ENCODE peak calls at places on chromosomes 13 and 19, in eight cellular contexts. L is PC-9; G is RWPE1; C is RCC 7860; O is BJ; Y is H9; K is GOT3; Z is activated CD8-positive, alpha-beta memory T cell treated with anti-CD3 and anti-CD28 coated beads for 1 hour. X is an unnamed sample.

GRCh38 chr19:33740811-33741396 is 55.8 kb upstream of the KCTD15 start:
- DNase-seq in Z (no peak), K (no peak), G (peak), Y (peak), O (no peak), C (no peak), L (peak), X (peak)

GRCh38 chr19:56109216-56109615 is 11.9 kb downstream of the ZNF787 start:
- DNase-seq in G (no peak), O (no peak), Z (no peak), Y (no peak), K (no peak), C (no peak), L (no peak), X (no peak)

GRCh38 chr13:77533875-77534788 is 1.4 kb upstream of the SCEL start:
- DNase-seq in Y (no peak), K (no peak), C (peak), Z (no peak), O (no peak), L (no peak), G (no peak), X (no peak)

GRCh38 chr13:77048592-77048991 is 21.6 kb upstream of the FBXL3 start:
- DNase-seq in G (no peak), Y (peak), K (no peak), C (no peak), L (no peak), Z (no peak), O (no peak), X (no peak)

GRCh38 chr19:55091955-55092354 is 16.3 kb downstream of the EPS8L1 start:
- DNase-seq in G (no peak), O (no peak), Z (no peak), K (no peak), Y (peak), C (no peak), L (no peak), X (no peak)

GRCh38 chr13:100363874-100364273 is 224.7 kb downstream of the GGACT start:
- DNase-seq in G (peak), L (no peak), K (no peak), Z (no peak), O (peak), Y (no peak), C (no peak), X (no peak)

GRCh38 chr13:84366484-84366883 is 484.2 kb upstream of the SLITRK1 start:
- DNase-seq in Y (no peak), G (no peak), C (no peak), O (peak), K (no peak), Z (no peak), L (no peak), X (no peak)

GRCh38 chr19:45599286-45599685 is 2.7 kb downstream of the GPR4 start:
- DNase-seq in Z (no peak), C (no peak), L (no peak), K (no peak), O (no peak), Y (no peak), G (no peak), X (no peak)

GRCh38 chr13:82847595-82847994 is 1034.7 kb downstream of the SLITRK1 start:
- DNase-seq in Z (no peak), K (no peak), O (no peak), Y (no peak), C (no peak), L (no peak), G (no peak), X (no peak)

GRCh38 chr19:45591004-45591637 is 6.5 kb upstream of the OPA3 start:
- DNase-seq in Z (no peak), Y (peak), L (peak), K (no peak), C (no peak), O (no peak), G (no peak), X (peak)

GRCh38 chr13:55361141-55361540 is 1779.6 kb upstream of the PRR20A start:
- DNase-seq in Y (no peak), Z (no peak), G (no peak), C (no peak), K (no peak), L (no peak), O (no peak), X (no peak)

GRCh38 chr13:101755228-101755887 is 302.9 kb downstream of the ITGBL1 start:
- DNase-seq in Z (no peak), O (no peak), Y (no peak), G (no peak), L (no peak), C (no peak), K (no peak), X (no peak)

GRCh38 chr19:45035755-45036154 is 3.1 kb upstream of the CLASRP start:
- DNase-seq in G (no peak), C (no peak), L (no peak), O (no peak), Z (no peak), Y (no peak), K (no peak), X (no peak)

GRCh38 chr19:10219678-10220077 is 11.5 kb downstream of the S1PR2 start:
- DNase-seq in Y (peak), C (peak), O (no peak), Z (no peak), L (peak), K (no peak), G (no peak), X (no peak)

GRCh38 chr13:66689037-66689619 is 541.0 kb downstream of the PCDH9 start:
- DNase-seq in L (no peak), K (no peak), Y (no peak), C (no peak), Z (no peak), O (no peak), G (no peak), X (peak)

GRCh38 chr13:61592489-61592888 is 176.8 kb upstream of the PCDH20 start:
- DNase-seq in L (no peak), Y (no peak), G (no peak), O (no peak), K (no peak), Z (no peak), C (no peak), X (no peak)

GRCh38 chr13:95153647-95154405 is 147.4 kb downstream of the ABCC4 start:
- DNase-seq in G (no peak), L (no peak), O (no peak), Z (no peak), C (no peak), Y (no peak), K (no peak), X (no peak)

GRCh38 chr19:39659791-39660190 is 4.1 kb downstream of the LGALS16 start:
- DNase-seq in Y (no peak), Z (no peak), O (no peak), G (no peak), L (no peak), K (no peak), C (no peak), X (no peak)

GRCh38 chr19:35779033-35779432 is 3.7 kb downstream of the ARHGAP33 start:
- DNase-seq in Y (no peak), L (no peak), Z (no peak), O (no peak), C (no peak), G (no peak), K (no peak), X (no peak)

GRCh38 chr13:114324334-114324733 is 10.0 kb downstream of the CHAMP1 start:
- DNase-seq in Y (no peak), C (no peak), O (no peak), K (no peak), L (no peak), G (no peak), Z (no peak), X (no peak)

GRCh38 chr19:47381653-47382279 is 32.7 kb downstream of the DHX34 start:
- DNase-seq in G (no peak), K (no peak), L (no peak), Z (no peak), Y (no peak), C (no peak), O (no peak), X (no peak)

GRCh38 chr19:58227964-58228583 is 640 bp upstream of the ZNF544 start:
- DNase-seq in L (no peak), G (no peak), Z (no peak), O (no peak), C (no peak), K (no peak), Y (no peak), X (no peak)

GRCh38 chr13:32142956-32143375 is 111.4 kb downstream of the FRY start:
- DNase-seq in L (peak), C (no peak), Y (peak), K (no peak), O (peak), Z (no peak), G (no peak), X (no peak)

GRCh38 chr13:99756281-99756680 is 215.3 kb downstream of the ZIC5 start:
- DNase-seq in Z (no peak), L (no peak), G (no peak), O (no peak), C (no peak), Y (no peak), K (no peak), X (no peak)

GRCh38 chr13:41296879-41297646 is 14.0 kb upstream of the NAA16 start:
- DNase-seq in L (no peak), Z (no peak), O (peak), G (no peak), C (no peak), Y (no peak), K (no peak), X (no peak)

GRCh38 chr13:43153436-43154082 is 130.2 kb downstream of the DNAJC15 start:
- DNase-seq in O (peak), K (no peak), Y (no peak), G (peak), Z (no peak), C (no peak), L (peak), X (no peak)

GRCh38 chr13:108560092-108560491 is 69.3 kb upstream of the MYO16 start:
- DNase-seq in Z (no peak), G (no peak), C (no peak), Y (no peak), O (no peak), L (no peak), K (no peak), X (peak)

GRCh38 chr19:13872695-13873389 is 4.1 kb upstream of the NANOS3 start:
- DNase-seq in Y (peak), Z (no peak), L (peak), C (no peak), K (no peak), G (no peak), O (no peak), X (no peak)

GRCh38 chr19:49210108-49210900 is 52.7 kb downstream of the TRPM4 start:
- DNase-seq in K (no peak), O (no peak), G (peak), L (no peak), Y (peak), Z (no peak), C (no peak), X (peak)

GRCh38 chr13:30002577-30002976 is 152.2 kb upstream of the UBL3 start:
- DNase-seq in L (peak), O (peak), Z (no peak), G (peak), K (no peak), C (peak), Y (no peak), X (no peak)

GRCh38 chr13:93552596-93552995 is 326.0 kb downstream of the GPC6 start:
- DNase-seq in L (no peak), C (no peak), Z (no peak), G (no peak), K (no peak), O (no peak), Y (no peak), X (no peak)

GRCh38 chr13:49528161-49528560 is 32.4 kb downstream of the PHF11 start:
- DNase-seq in K (no peak), Z (no peak), L (no peak), C (no peak), Y (no peak), G (no peak), O (no peak), X (no peak)

GRCh38 chr13:50453238-50453637 is 390.3 kb downstream of the DLEU7 start:
- DNase-seq in Y (no peak), K (no peak), C (no peak), L (no peak), G (no peak), Z (no peak), O (no peak), X (no peak)

GRCh38 chr13:114204894-114205293 is 25.8 kb downstream of the CFAP97D2 start:
- DNase-seq in O (no peak), G (no peak), L (no peak), Y (no peak), C (no peak), K (no peak), Z (no peak), X (no peak)

GRCh38 chr13:23378009-23378632 is 55.4 kb downstream of the SACS start:
- DNase-seq in Y (no peak), O (peak), L (no peak), G (peak), C (peak), Z (peak), K (peak), X (no peak)

X was measured in retina.